ENCODE peak calls at places on chromosomes 1 and 21, in six cellular contexts. P is HepG2, M is transverse colon, X is H1, C is esophagus muscularis mucosa, H is GM12878. L is an unnamed sample.

GRCh38 chr1:202063093-202063492 is 52.7 kb downstream of the ELF3 start:
- DNase-seq in H (no peak), M (no peak), X (no peak), C (no peak), P (peak; percentile 68), L (no peak)

GRCh38 chr1:33563702-33564101 is 91.3 kb downstream of the ZSCAN20 start:
- DNase-seq in H (no peak), P (no peak), C (no peak), X (no peak), M (no peak), L (no peak)

GRCh38 chr21:15850645-15851044 is 120.9 kb downstream of the USP25 start:
- DNase-seq in H (no peak), M (no peak), X (no peak), C (no peak), P (peak; percentile 1), L (no peak)

GRCh38 chr1:192920412-192920811 is 111.6 kb downstream of the RGS2 start:
- DNase-seq in M (peak; percentile 13), X (no peak), C (no peak), H (no peak), P (no peak), L (no peak)

GRCh38 chr1:162498442-162498785 is 796 bp downstream of the UHMK1 start:
- DNase-seq in C (no peak), M (no peak), X (no peak), H (no peak), P (no peak), L (no peak)

GRCh38 chr1:116673935-116674630 is 6.5 kb upstream of the IGSF3 start:
- DNase-seq in M (no peak), X (no peak), P (no peak), H (no peak), C (no peak), L (no peak)

GRCh38 chr1:10280442-10281350 is 70.3 kb downstream of the KIF1B start:
- DNase-seq in M (no peak), C (no peak), P (no peak), X (no peak), H (no peak), L (no peak)

GRCh38 chr21:31354604-31355443 is 10.8 kb upstream of the TIAM1 start:
- DNase-seq in C (no peak), H (peak; percentile 51), X (no peak), P (no peak), M (peak; percentile 13), L (peak; percentile 55)

GRCh38 chr21:42924433-42924751 is 1.0 kb downstream of the ERVH48-1 start:
- DNase-seq in H (no peak), P (no peak), C (no peak), X (no peak), M (no peak), L (no peak)

GRCh38 chr1:110192541-110192940 is 17.6 kb upstream of the KCNC4 start:
- DNase-seq in C (no peak), X (no peak), M (no peak), P (no peak), H (no peak), L (no peak)

GRCh38 chr1:44894591-44894990 is 51.5 kb upstream of the PTCH2 start:
- DNase-seq in M (no peak), X (no peak), P (no peak), H (no peak), C (no peak), L (no peak)

GRCh38 chr21:41369105-41369914 is 7.5 kb downstream of the MX2 start:
- DNase-seq in C (no peak), X (peak; percentile 80), H (peak; percentile 42), P (peak; percentile 40), M (no peak), L (no peak)

DNA sequence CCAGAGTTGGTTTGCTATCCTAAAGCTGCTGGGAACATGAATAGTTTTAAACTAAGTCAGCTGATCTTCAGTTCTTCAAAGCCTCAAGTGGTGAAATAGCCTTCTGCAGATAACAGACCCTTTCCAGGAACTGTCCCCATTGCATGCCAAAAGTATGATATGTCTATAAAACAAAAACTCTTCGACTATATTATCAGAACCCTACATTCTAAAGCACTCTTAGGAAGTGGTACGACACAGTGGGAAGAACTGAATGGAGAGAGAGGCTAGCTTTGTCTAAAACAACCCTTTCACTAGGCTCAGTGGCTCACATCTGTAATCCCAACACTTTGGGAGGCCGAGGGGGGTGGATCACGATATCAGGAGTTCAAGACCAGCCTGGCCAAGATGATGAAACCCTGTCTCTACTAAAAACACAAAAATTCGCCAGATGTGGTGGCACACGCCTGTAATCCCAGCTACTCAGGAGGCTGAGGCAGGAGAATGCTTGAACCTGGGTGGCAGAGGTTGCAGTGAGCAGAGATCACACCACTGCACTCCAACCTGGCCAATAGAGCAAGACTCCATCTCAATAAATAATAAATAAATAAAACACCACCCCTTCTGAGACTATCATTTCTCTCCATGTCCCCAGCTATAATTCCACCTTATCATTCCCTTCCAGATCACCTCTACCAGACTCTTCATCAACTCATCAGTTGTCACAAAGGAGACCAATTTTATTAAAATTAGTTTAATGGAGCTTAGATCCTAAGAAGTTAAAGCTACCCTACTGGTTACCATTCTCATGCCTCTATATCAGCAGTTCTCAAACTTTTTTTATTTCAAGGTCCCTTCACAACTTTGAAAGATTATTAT is 2.3 kb upstream of the FRRS1 start:
- DNase-seq in X (no peak), H (no peak), C (no peak), P (no peak), M (no peak), L (no peak)
- TF ChIP-seq EP300 in X (no peak), H (no peak), C (no peak), P (no peak), M (no peak), L (no peak)

DNA sequence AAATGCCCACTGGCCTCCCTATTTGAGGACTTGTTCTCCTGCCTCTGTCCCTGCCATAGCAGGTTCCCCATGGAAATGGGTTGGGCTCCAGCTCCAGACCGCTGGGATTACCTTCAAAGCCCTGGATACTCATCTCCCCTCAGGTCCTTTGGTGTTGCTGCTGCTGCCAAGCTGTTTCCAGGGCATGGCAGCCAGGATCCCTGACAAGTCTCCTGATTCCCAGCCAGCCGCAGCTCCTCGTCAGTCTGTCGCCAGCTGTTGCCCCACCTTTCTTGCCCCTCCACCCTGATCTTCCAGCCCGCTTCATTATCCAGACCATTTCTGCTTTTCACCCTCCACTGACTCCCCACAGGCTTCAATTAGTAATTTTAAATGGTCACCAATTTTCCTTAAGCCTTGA is 68.3 kb upstream of the KCND3 start:
- DNase-seq in P (no peak), H (no peak), X (no peak), M (no peak), C (no peak), L (no peak)
- H3K4me1 ChIP-seq in P (no peaks in the 10 kb centered on the region), H (no peaks in the 10 kb centered on the region), X (no peaks in the 10 kb centered on the region), M (no peaks in the 10 kb centered on the region), C (no peaks in the 10 kb centered on the region), L (no peaks in the 10 kb centered on the region)

DNA sequence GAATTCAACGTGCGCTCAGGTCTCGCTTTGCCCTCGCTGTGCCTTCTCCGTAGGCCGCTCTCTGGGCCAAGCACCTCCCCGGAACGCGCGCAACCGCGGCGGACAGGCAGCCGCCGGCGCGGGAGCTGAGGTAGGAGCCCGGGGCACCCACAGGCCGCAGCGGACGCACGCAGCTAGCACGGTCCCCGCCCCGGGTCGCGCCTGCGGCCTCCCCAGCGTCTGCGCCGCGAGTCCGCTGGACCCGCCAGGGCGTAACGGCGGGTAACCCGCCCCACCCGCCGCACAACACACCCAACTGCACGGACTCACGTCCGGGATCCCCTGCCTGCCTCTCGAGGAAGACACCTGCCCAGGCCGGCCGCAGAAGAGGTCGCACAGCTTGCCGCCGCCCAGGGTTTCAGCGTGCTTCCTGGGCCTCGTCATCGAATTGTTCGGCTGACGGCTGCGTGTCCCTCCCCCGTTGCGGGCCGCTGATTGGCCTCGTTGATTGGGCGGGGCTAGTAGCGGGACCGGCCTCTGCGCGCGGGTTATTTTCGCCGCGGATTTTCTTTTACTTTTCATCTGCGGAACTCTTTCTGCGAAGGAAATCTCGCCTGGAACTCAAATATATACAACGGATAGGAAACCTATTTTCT is at the start of gene CLCC1:
- DNase-seq in H (peak; percentile 77), M (peak; percentile 97), C (peak; percentile 99), P (peak; percentile 83), X (peak; percentile 89), L (peak; percentile 94)
- TF ChIP-seq EP300 in H (peak; percentile 17), M (peak; percentile 27), C (no peak), P (no peak), X (no peak), L (no peak)

DNA sequence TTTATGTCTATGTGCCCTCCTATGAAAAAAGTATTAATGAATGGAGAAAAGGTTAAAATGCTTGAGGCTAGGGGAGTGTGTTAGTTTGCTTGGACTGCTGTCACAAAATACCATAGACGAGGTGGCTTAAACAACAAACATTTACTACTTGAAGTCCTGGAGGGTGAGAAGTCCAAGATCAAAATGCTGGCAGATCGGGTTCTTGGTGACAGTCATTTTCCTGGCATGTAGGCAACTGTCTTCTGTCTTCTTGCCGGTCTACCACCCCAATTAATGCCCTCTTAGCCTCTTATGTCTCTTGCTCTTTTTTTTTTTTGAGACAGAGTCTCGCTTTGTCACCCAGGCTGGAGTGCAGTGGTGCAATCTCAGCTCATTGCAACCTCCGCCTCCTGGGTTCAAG is 15.0 kb downstream of the ARID1A start:
- DNase-seq in C (no peak), X (no peak), P (no peak), H (no peak), M (no peak), L (no peak)
- H3K4me1 ChIP-seq in C (peaks cover 76% of the 10 kb centered on the region), X (peaks cover 4% of the 10 kb centered on the region), P (peaks cover 34% of the 10 kb centered on the region), H (peaks cover 4% of the 10 kb centered on the region), M (peaks cover 40% of the 10 kb centered on the region), L (peaks cover 94% of the 10 kb centered on the region)

GRCh38 chr1:64293820-64294219 is 90.4 kb downstream of the UBE2U start:
- DNase-seq in M (no peak), C (no peak), P (no peak), X (no peak), H (no peak), L (no peak)

GRCh38 chr1:64292399-64292798 is 89.0 kb downstream of the UBE2U start:
- DNase-seq in M (no peak), X (no peak), H (no peak), P (no peak), C (no peak), L (no peak)

GRCh38 chr1:64295136-64295535 is 91.7 kb downstream of the UBE2U start:
- DNase-seq in P (no peak), C (no peak), X (no peak), H (no peak), M (no peak), L (no peak)

GRCh38 chr1:64296459-64296858 is 93.0 kb downstream of the UBE2U start:
- DNase-seq in X (no peak), C (no peak), M (no peak), P (no peak), H (no peak), L (no peak)

DNA sequence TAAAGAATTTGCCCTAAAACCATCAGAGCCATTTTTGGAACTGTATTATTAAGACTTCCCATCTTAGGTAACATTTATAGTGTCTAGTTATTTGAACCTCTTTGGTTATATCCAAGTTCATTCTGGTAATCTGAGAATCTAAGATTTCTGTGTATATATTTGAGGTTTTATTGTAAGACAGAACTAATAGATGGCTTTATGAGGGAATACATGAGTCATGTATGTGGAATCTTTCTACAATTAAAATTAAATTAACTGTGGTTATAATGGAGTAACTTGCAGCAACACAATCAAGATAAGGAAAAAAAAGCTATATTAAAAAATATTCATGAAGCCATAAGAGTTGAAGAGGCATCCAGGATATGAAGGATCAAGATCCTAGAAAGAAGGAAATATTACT is 92.1 kb downstream of the UBE2U start:
- DNase-seq in C (no peak), M (no peak), H (no peak), P (no peak), X (no peak), L (no peak)
- TF ChIP-seq EP300 in C (no peak), M (no peak), H (no peak), P (no peak), X (no peak), L (no peak)